ENCODE peak calls at places on chromosomes 12 and 14, in ten cellular contexts. P is K562, F is PC-9, X is fibroblast of pulmonary artery, R is upper lobe of right lung, Z is WERI-Rb-1, N is dorsolateral prefrontal cortex, K is MM.1S, Y is WTC11, M is AG09309. L is an unnamed sample.

GRCh38 chr12:72622556-72622955 is 350.4 kb downstream of the TRHDE start:
- DNase-seq in P (no peak), F (no peak), X (no peak), R (no peak), Z (no peak), N (no peak), K (no peak), Y (no peak), M (no peak), L (no peak)

GRCh38 chr14:22448035-22448904 is 140.8 kb downstream of the DAD1 start:
- DNase-seq in P (no peak), F (no peak), X (no peak), R (no peak), Z (no peak), N (peak; percentile 37), K (no peak), Y (no peak), M (no peak), L (no peak)

GRCh38 chr14:61516125-61516740 is 179.1 kb upstream of the HIF1A start:
- DNase-seq in P (no peak), F (no peak), X (no peak), R (no peak), Z (no peak), N (no peak), K (no peak), Y (no peak), M (no peak), L (no peak)

GRCh38 chr12:9940370-9940769 is 8.2 kb upstream of the CLEC2A start:
- DNase-seq in P (no peak), F (no peak), X (peak; percentile 16), R (no peak), Z (no peak), N (no peak), K (peak; percentile 63), Y (no peak), M (no peak), L (no peak)

GRCh38 chr14:68840454-68840853 is 47.6 kb upstream of the ZFP36L1 start:
- DNase-seq in P (no peak), F (no peak), X (no peak), R (no peak), Z (no peak), N (no peak), K (peak; percentile 38), Y (no peak), M (no peak), L (no peak)

GRCh38 chr14:23115918-23116317 is 3.1 kb downstream of the CEBPE start:
- DNase-seq in P (no peak), F (no peak), X (no peak), R (no peak), Z (no peak), N (no peak), K (no peak), Y (no peak), M (no peak), L (no peak)

GRCh38 chr14:96362965-96363750 is at the start of the genes ATG2B and GSKIP:
- DNase-seq in P (peak; percentile 87), F (peak; percentile 72), X (peak; percentile 87), R (peak; percentile 97), Z (peak; percentile 95), N (peak; percentile 96), K (peak; percentile 79), Y (peak; percentile 97), M (peak; percentile 43), L (peak; percentile 98)

GRCh38 chr12:130334937-130335336 is 2.8 kb upstream of the PIWIL1 start:
- DNase-seq in P (no peak), F (no peak), X (no peak), R (no peak), Z (no peak), N (no peak), K (no peak), Y (no peak), M (no peak), L (no peak)

GRCh38 chr12:128905003-128905544 is 51.8 kb downstream of the GLT1D1 start:
- DNase-seq in P (no peak), F (no peak), X (no peak), R (no peak), Z (no peak), N (no peak), K (no peak), Y (no peak), M (no peak), L (no peak)
- TF ChIP-seq CTCF in P (no peak), F (no peak), X (no peak), R (no peak), Z (no peak), N (no peak), K (no peak), Y (no peak), M (no peak), L (no peak)

GRCh38 chr14:34766611-34767010 is 52.2 kb upstream of the CFL2 start:
- DNase-seq in P (no peak), F (no peak), X (no peak), R (no peak), Z (no peak), N (no peak), K (no peak), Y (no peak), M (peak; percentile 37), L (no peak)

GRCh38 chr14:34770901-34771300 is 56.5 kb upstream of the CFL2 start:
- DNase-seq in P (no peak), F (no peak), X (no peak), R (no peak), Z (no peak), N (no peak), K (no peak), Y (no peak), M (no peak), L (no peak)

DNA sequence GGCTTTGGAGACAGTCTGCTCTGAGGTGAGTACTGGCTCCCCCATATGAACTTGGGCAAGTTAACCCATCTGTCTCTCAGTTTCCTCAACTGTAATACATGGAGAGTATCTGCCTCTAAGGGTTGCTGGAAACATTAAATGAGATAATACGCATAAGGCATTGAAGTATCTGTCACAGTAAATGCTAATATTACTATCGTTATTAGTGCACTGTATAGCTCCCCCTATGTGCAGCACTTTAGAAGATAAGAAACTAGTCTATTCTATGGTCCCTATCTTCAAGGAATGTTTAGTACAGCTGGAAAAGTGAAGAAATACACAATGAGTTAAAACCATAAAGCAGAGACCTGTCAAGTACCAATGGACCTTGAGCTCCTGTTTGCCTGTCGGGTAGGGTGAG is 51.7 kb upstream of the CFL2 start:
- DNase-seq in P (no peak), F (no peak), X (no peak), R (no peak), Z (no peak), N (no peak), K (no peak), Y (no peak), M (no peak), L (no peak)
- TF ChIP-seq CTCF in P (no peak), F (no peak), X (peak; percentile 22), R (no peak), Z (no peak), N (no peak), K (peak; percentile 11), Y (no peak), M (no peak), L (no peak)

DNA sequence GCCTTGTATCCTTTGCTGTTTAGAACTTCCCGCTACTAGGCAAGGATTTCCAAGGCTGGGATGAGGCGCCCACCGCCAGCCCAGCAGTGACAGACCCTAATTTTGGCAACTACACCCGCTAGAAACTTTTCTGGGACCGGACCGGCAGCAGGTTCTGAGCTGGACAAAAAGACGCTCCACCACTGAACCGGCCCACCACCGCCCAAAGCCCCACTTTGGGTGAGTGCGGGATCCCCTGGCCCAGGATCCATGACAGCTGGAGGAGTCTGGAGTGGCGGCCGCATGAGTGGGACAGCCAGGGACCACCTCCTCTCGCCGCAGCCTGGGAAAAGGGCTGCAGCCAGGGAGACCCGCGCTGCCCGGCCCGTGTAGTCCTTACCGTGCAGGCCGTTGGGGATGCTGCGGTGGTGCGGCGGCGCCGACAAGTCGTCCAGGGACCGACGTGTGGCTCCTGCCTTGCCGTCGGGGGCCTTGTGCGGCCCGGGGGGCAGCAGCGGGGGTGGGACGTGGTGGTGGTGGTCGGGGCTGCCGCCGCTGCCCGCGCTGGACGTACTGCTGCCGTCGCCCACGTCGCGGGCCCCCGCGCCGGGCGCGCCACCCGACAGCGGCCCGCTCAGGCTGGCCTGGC is 1.1 kb downstream of the CCDC85C start:
- DNase-seq in P (no peak), F (no peak), X (no peak), R (no peak), Z (no peak), N (no peak), K (no peak), Y (no peak), M (no peak), L (no peak)
- TF ChIP-seq CTCF in P (no peak), F (no peak), X (no peak), R (no peak), Z (no peak), N (no peak), K (no peak), Y (no peak), M (no peak), L (no peak)

GRCh38 chr12:48629541-48629940 is 52.5 kb downstream of the KANSL2 start:
- DNase-seq in P (no peak), F (no peak), X (no peak), R (no peak), Z (no peak), N (no peak), K (no peak), Y (no peak), M (no peak), L (no peak)

GRCh38 chr12:48631071-48631470 is 51.0 kb downstream of the KANSL2 start:
- DNase-seq in P (no peak), F (peak; percentile 11), X (no peak), R (no peak), Z (no peak), N (no peak), K (no peak), Y (no peak), M (no peak), L (no peak)

GRCh38 chr12:48630346-48630745 is 51.7 kb downstream of the KANSL2 start:
- DNase-seq in P (no peak), F (no peak), X (no peak), R (no peak), Z (no peak), N (no peak), K (no peak), Y (no peak), M (no peak), L (no peak)
- TF ChIP-seq CTCF in P (no peak), F (no peak), X (no peak), R (no peak), Z (no peak), N (no peak), K (no peak), Y (no peak), M (no peak), L (no peak)

L was measured in glutamatergic neuron.